ENCODE peak calls at places on chromosomes 4 and X, in ten cellular contexts. S is transverse colon, J is right lobe of liver, F is IMR-90, W is sigmoid colon, N is H1, C is stomach, H is esophagus squamous epithelium, I is esophagus muscularis mucosa, K is body of pancreas. M is an unnamed sample. For H3K4me1, the result is how much of the 10 kb centered on the place peaks cover.

GRCh38 chrX:52574416-52575275 is 57.8 kb upstream of the XAGE1B start:
- DNase-seq in J (no peak), F (peak), I (peak), K (peak), C (no peak), N (peak), H (no peak), S (peak), W (no peak), M (peak)

GRCh38 chrX:153769158-153769864 is 5.3 kb downstream of the PLXNB3 start:
- DNase-seq in S (peak), W (peak), I (no peak), N (no peak), K (no peak), C (no peak), H (no peak), J (no peak), F (no peak), M (peak)

GRCh38 chr4:72886602-72887001 is 182.9 kb downstream of the COX18 start:
- DNase-seq in H (no peak), I (no peak), J (no peak), N (no peak), C (no peak), S (no peak), F (no peak), K (no peak), W (no peak), M (no peak)

GRCh38 chr4:88445252-88445651 is 11.7 kb upstream of the HERC5 start:
- DNase-seq in J (no peak), C (no peak), S (no peak), N (no peak), K (no peak), H (no peak), I (no peak), F (no peak), W (no peak), M (no peak)

GRCh38 chr4:30867427-30867826 is 147.3 kb downstream of the PCDH7 start:
- DNase-seq in H (no peak), N (no peak), J (no peak), F (no peak), S (peak), W (peak), C (no peak), K (no peak), I (no peak), M (no peak)

GRCh38 chrX:123797543-123798447 is 62.1 kb upstream of the XIAP start:
- DNase-seq in I (no peak), C (no peak), K (no peak), F (no peak), H (no peak), N (no peak), J (no peak), S (no peak), W (no peak), M (no peak)

GRCh38 chr4:148059617-148060180 is 327.8 kb downstream of the ARHGAP10 start:
- DNase-seq in I (no peak), H (no peak), W (no peak), F (no peak), K (peak), C (no peak), S (no peak), N (no peak), J (no peak), M (no peak)

GRCh38 chrX:17459596-17459995 is 84.6 kb downstream of the NHS start:
- DNase-seq in I (no peak), S (no peak), N (no peak), W (no peak), C (no peak), H (no peak), J (no peak), F (peak), K (no peak), M (no peak)

GRCh38 chr4:112704322-112704721 is 67.4 kb downstream of the LARP7 start:
- DNase-seq in K (no peak), J (no peak), C (no peak), S (no peak), F (no peak), W (no peak), I (no peak), H (no peak), N (no peak), M (no peak)

GRCh38 chr4:112704991-112705845 is 68.3 kb downstream of the LARP7 start:
- DNase-seq in N (peak), W (peak), K (peak), H (no peak), J (no peak), S (peak), F (peak), C (peak), I (peak), M (peak)

GRCh38 chr4:112708772-112709171 is 71.8 kb downstream of the LARP7 start:
- DNase-seq in N (no peak), C (no peak), I (no peak), H (no peak), F (no peak), S (no peak), W (no peak), K (no peak), J (no peak), M (no peak)

GRCh38 chr4:112702892-112703291 is 65.9 kb downstream of the LARP7 start:
- DNase-seq in N (peak), W (no peak), S (no peak), H (no peak), I (peak), J (no peak), K (no peak), F (no peak), C (no peak), M (no peak)

DNA sequence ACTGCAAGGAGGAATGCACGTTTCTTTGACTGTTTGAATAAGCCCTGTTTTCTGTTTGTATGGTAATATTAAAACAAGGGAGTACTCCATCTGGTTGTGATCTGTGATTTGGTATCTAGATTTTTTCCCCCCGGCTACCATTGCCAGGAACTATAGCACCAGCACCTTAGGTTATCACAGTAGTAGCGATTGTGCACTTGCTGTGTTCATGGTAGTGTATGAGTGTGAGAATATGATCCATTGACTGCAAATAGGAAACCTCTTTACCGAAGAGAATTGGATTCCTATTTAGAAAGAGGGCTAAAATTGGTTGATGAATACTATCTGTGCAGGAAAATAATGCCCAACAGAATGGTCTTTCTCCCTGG is 69.9 kb downstream of the LARP7 start:
- DNase-seq in K (no peak), N (no peak), I (no peak), S (no peak), H (no peak), W (no peak), C (no peak), F (no peak), J (no peak), M (no peak)
- H3K4me3 ChIP-seq in K (no peak), N (peak), I (peak), S (no peak), H (peak), W (no peak), C (peak), F (no peak), J (no peak), M (peak)

GRCh38 chrX:13258052-13258444 is 61.8 kb downstream of the ATXN3L start:
- DNase-seq in S (no peak), F (no peak), N (no peak), W (no peak), C (no peak), I (no peak), K (no peak), J (no peak), H (no peak), M (no peak)
- TF ChIP-seq POLR2A in S (no peak), F (no peak), N (no peak), W (no peak), C (no peak), I (no peak), K (no peak), J (no peak), H (no peak), M (no peak)

DNA sequence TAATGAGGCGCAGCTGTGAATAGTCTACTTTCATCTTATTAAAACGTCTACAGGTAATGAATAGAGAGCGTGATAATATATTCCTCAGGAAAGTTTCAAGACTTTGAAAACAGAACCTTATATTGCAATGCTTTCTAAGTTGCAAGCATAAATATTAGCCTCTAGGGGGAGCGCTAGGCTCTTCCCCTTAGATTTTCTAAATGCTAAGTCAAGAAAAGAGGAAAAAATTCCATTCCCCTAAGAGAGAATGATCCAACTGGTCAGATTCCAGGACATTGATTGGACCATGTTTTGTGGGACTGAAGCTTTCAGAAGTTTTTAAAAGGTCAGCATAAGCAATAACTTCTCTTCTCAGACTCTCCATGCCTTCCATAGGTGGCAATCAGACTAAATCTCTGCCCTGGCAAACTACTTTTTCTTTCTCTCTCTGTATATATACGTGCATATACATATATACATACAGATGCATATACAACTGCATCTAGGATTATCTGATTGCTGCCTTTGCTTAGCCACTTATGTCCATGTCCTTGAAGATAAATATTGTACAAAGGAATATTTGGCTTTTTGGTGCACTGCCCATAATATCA is 492.9 kb downstream of the INPP4B start:
- DNase-seq in H (no peak), S (no peak), C (no peak), N (no peak), W (no peak), I (no peak), K (peak), F (peak), J (no peak), M (peak)
- H3K4me1 ChIP-seq in H (under half), S (under half), C (under half), N (under half), W (under half), I (under half), K (under half), F (under half), J (under half), M (under half)

DNA sequence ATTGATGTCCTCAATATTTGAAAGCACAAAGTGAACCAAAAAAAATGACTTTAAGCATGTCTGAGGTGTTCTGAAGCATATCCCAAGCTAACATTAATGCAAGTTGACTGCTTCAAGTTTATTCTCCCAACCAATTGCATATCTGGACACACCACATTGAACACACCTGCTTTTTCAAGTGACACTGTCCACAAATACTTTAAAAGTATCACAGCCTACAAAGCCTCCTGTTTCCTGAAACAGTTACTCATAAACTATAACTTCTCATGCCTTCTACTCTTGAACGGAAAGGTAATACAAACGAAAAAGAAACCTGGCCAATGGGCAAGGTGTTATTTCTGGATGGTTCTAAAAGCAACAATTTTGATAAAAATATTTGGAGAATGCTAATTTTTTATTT is 1.1 kb downstream of the CDKL2 start:
- DNase-seq in S (no peak), W (no peak), I (no peak), F (no peak), H (no peak), C (no peak), J (no peak), N (no peak), K (no peak), M (no peak)
- H3K4me3 ChIP-seq in S (no peak), W (no peak), I (peak), F (no peak), H (no peak), C (peak), J (no peak), N (no peak), K (no peak), M (no peak)

DNA sequence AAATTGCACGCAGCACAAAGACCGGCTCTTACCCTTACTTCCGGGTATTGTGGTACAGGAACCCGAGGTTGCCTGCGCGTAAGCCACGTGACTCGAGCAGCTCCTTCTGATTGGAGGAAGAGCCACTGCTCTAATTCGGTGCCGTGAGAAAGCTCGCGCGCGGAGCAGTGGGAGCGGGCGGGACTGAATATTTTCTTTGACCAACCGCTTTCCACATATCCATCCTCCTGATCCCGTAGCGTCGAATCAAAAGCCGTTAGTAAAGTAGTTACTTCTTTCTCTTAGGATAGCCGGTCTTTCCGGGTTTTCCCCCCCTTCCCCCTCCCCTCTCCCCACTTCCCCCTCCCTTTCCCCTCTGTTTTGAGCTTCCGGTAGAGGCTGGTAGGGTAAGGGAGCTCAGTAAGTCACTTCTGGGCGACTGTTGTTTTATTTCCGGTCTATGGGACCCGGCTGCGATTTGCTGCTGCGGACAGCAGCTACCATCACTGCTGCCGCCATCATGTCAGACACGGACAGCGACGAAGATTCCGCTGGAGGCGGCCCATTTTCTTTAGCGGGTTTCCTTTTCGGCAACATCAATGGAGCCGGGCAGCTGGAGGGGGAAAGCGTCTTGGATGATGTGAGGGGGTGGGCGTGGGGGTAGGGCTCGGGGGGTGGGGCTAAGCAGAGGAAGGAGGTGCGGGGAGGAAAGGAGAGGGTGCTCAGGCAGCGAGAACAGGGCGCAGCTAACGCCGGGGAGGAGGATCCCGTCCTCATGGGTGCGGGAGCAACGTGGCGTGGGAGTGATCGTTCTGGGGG is at the start of gene TAF1:
- DNase-seq in J (peak), S (peak), K (peak), C (peak), H (peak), I (peak), W (peak), F (peak), N (peak), M (peak)
- TF ChIP-seq POLR2A in J (peak), S (peak), K (peak), C (peak), H (no peak), I (peak), W (no peak), F (peak), N (peak), M (peak)

GRCh38 chrX:48071986-48072605 is 656 bp upstream of the ZNF630 start:
- DNase-seq in H (no peak), F (no peak), I (no peak), K (no peak), N (no peak), C (no peak), W (no peak), S (no peak), J (no peak), M (no peak)
- H3K4me1 ChIP-seq in H (under half), F (under half), I (under half), K (under half), N (under half), C (under half), W (under half), S (under half), J (under half), M (under half)

M was measured in adrenal gland.